ENCODE peak calls at places on chromosomes 16 and 17, in five cellular contexts. One of them, this sample, is unnamed.

GRCh38 chr17:44362056-44362355 is 1.6 kb downstream of the FAM171A2 start:
- DNase-seq in HCEC 1CT: no peak
- DNase-seq in epithelial cell of esophagus: no peak
- DNase-seq in GM12891: no peak
- DNase-seq in iris pigment epithelial cell: no peak
- DNase-seq in this sample: no peak

GRCh38 chr17:74744714-74745547 is 3.5 kb upstream of the NHERF1 start:
- DNase-seq in GM12891: no peak
- DNase-seq in epithelial cell of esophagus: peak; percentile 74
- DNase-seq in HCEC 1CT: peak; percentile 51
- DNase-seq in iris pigment epithelial cell: no peak
- DNase-seq in this sample: no peak

GRCh38 chr16:86086471-86086870 is 187.5 kb downstream of the IRF8 start:
- DNase-seq in epithelial cell of esophagus: no peak
- DNase-seq in HCEC 1CT: no peak
- DNase-seq in GM12891: no peak
- DNase-seq in iris pigment epithelial cell: no peak
- DNase-seq in this sample: no peak

GRCh38 chr16:9523994-9524393 is 432.6 kb downstream of the HAPSTR1 start:
- DNase-seq in iris pigment epithelial cell: no peak
- DNase-seq in GM12891: no peak
- DNase-seq in epithelial cell of esophagus: no peak
- DNase-seq in HCEC 1CT: no peak
- DNase-seq in this sample: no peak

GRCh38 chr17:42424991-42425610 is 2.0 kb upstream of the CAVIN1 start:
- DNase-seq in HCEC 1CT: no peak
- DNase-seq in iris pigment epithelial cell: no peak
- DNase-seq in epithelial cell of esophagus: no peak
- DNase-seq in GM12891: no peak
- DNase-seq in this sample: no peak

GRCh38 chr17:71966459-71967313 is 154.1 kb upstream of the SOX9 start:
- DNase-seq in epithelial cell of esophagus: peak; percentile 33
- DNase-seq in iris pigment epithelial cell: no peak
- DNase-seq in GM12891: no peak
- DNase-seq in HCEC 1CT: no peak
- DNase-seq in this sample: no peak

GRCh38 chr17:50212121-50212843 is 10.9 kb upstream of the COL1A1 start:
- DNase-seq in GM12891: no peak
- DNase-seq in epithelial cell of esophagus: no peak
- DNase-seq in iris pigment epithelial cell: peak; percentile 17
- DNase-seq in HCEC 1CT: peak; percentile 83
- DNase-seq in this sample: peak; percentile 64

GRCh38 chr16:14181371-14182050 is 110.4 kb downstream of the MRTFB start:
- DNase-seq in GM12891: no peak
- DNase-seq in epithelial cell of esophagus: peak; percentile 89
- DNase-seq in HCEC 1CT: peak; percentile 95
- DNase-seq in iris pigment epithelial cell: peak; percentile 93
- DNase-seq in this sample: peak; percentile 22

GRCh38 chr17:3879591-3880417 is 13.0 kb downstream of the CAMKK1 start:
- DNase-seq in iris pigment epithelial cell: no peak
- DNase-seq in HCEC 1CT: no peak
- DNase-seq in GM12891: no peak
- DNase-seq in epithelial cell of esophagus: no peak
- DNase-seq in this sample: no peak

GRCh38 chr16:68644715-68645493 is at the start of gene CDH3:
- DNase-seq in GM12891: peak; percentile 28
- DNase-seq in epithelial cell of esophagus: peak; percentile 95
- DNase-seq in iris pigment epithelial cell: no peak
- DNase-seq in HCEC 1CT: no peak
- DNase-seq in this sample: no peak

GRCh38 chr16:58129097-58129936 is at the start of gene CFAP20:
- DNase-seq in iris pigment epithelial cell: peak; percentile 100
- DNase-seq in HCEC 1CT: peak; percentile 100
- DNase-seq in GM12891: peak; percentile 74
- DNase-seq in epithelial cell of esophagus: peak; percentile 100
- DNase-seq in this sample: peak; percentile 100

GRCh38 chr17:12536472-12536871 is 129.2 kb upstream of the MYOCD start:
- DNase-seq in HCEC 1CT: peak; percentile 74
- DNase-seq in GM12891: no peak
- DNase-seq in iris pigment epithelial cell: peak; percentile 58
- DNase-seq in epithelial cell of esophagus: peak; percentile 59
- DNase-seq in this sample: no peak

GRCh38 chr16:2149630-2150417 is 1.4 kb downstream of the RAB26 start:
- DNase-seq in HCEC 1CT: no peak
- DNase-seq in iris pigment epithelial cell: no peak
- DNase-seq in epithelial cell of esophagus: peak; percentile 22
- DNase-seq in GM12891: no peak
- DNase-seq in this sample: no peak

GRCh38 chr17:5537251-5537650 is 47.1 kb downstream of the NLRP1 start:
- DNase-seq in HCEC 1CT: no peak
- DNase-seq in iris pigment epithelial cell: peak; percentile 9
- DNase-seq in epithelial cell of esophagus: no peak
- DNase-seq in GM12891: no peak
- DNase-seq in this sample: no peak

GRCh38 chr16:74991593-74992403 is 6.9 kb upstream of the WDR59 start:
- DNase-seq in iris pigment epithelial cell: no peak
- DNase-seq in GM12891: no peak
- DNase-seq in HCEC 1CT: no peak
- DNase-seq in epithelial cell of esophagus: no peak
- DNase-seq in this sample: no peak

GRCh38 chr16:57528499-57529323 is 7.7 kb downstream of the CCDC102A start:
- DNase-seq in epithelial cell of esophagus: peak; percentile 34
- DNase-seq in iris pigment epithelial cell: no peak
- DNase-seq in GM12891: no peak
- DNase-seq in HCEC 1CT: no peak
- DNase-seq in this sample: no peak

GRCh38 chr17:77280304-77280910 is 139.6 kb downstream of the SEC14L1 start:
- DNase-seq in GM12891: no peak
- DNase-seq in iris pigment epithelial cell: peak; percentile 41
- DNase-seq in epithelial cell of esophagus: peak; percentile 94
- DNase-seq in HCEC 1CT: peak; percentile 97
- DNase-seq in this sample: no peak

GRCh38 chr17:41739661-41740352 is 5.4 kb upstream of the HAP1 start:
- DNase-seq in epithelial cell of esophagus: peak; percentile 93
- DNase-seq in iris pigment epithelial cell: peak; percentile 8
- DNase-seq in HCEC 1CT: peak; percentile 59
- DNase-seq in GM12891: no peak
- DNase-seq in this sample: no peak

GRCh38 chr16:35252356-35252936 is 1793.0 kb downstream of the TP53TG3F start:
- DNase-seq in GM12891: no peak
- DNase-seq in iris pigment epithelial cell: peak; percentile 7
- DNase-seq in epithelial cell of esophagus: peak; percentile 2
- DNase-seq in HCEC 1CT: no peak
- DNase-seq in this sample: no peak

GRCh38 chr17:49676276-49676868 is 1.5 kb downstream of the SPOP start:
- DNase-seq in iris pigment epithelial cell: peak; percentile 55
- DNase-seq in epithelial cell of esophagus: no peak
- DNase-seq in HCEC 1CT: peak; percentile 55
- DNase-seq in GM12891: peak; percentile 68
- DNase-seq in this sample: no peak

GRCh38 chr17:56099649-56100048 is 53.6 kb upstream of the ANKFN1 start:
- DNase-seq in HCEC 1CT: no peak
- DNase-seq in epithelial cell of esophagus: no peak
- DNase-seq in iris pigment epithelial cell: no peak
- DNase-seq in GM12891: no peak
- DNase-seq in this sample: no peak

GRCh38 chr17:29612404-29613370 is 10.0 kb downstream of the CORO6 start:
- DNase-seq in HCEC 1CT: no peak
- DNase-seq in GM12891: no peak
- DNase-seq in epithelial cell of esophagus: no peak
- DNase-seq in iris pigment epithelial cell: no peak
- DNase-seq in this sample: no peak

GRCh38 chr17:76441681-76442340 is 11.1 kb downstream of the UBE2O start:
- DNase-seq in epithelial cell of esophagus: no peak
- DNase-seq in iris pigment epithelial cell: no peak
- DNase-seq in GM12891: no peak
- DNase-seq in HCEC 1CT: no peak
- DNase-seq in this sample: no peak

GRCh38 chr16:47568355-47568754 is 107.2 kb downstream of the PHKB start:
- DNase-seq in GM12891: no peak
- DNase-seq in iris pigment epithelial cell: no peak
- DNase-seq in HCEC 1CT: no peak
- DNase-seq in epithelial cell of esophagus: no peak
- DNase-seq in this sample: no peak

GRCh38 chr17:382644-383533 is 30.3 kb upstream of the RPH3AL start:
- DNase-seq in HCEC 1CT: no peak
- DNase-seq in epithelial cell of esophagus: peak; percentile 18
- DNase-seq in iris pigment epithelial cell: peak; percentile 77
- DNase-seq in GM12891: no peak
- DNase-seq in this sample: peak; percentile 6

GRCh38 chr16:88691924-88692560 is 5.7 kb upstream of the SNAI3 start:
- DNase-seq in HCEC 1CT: no peak
- DNase-seq in GM12891: no peak
- DNase-seq in epithelial cell of esophagus: no peak
- DNase-seq in iris pigment epithelial cell: no peak
- DNase-seq in this sample: no peak

GRCh38 chr17:35617505-35617904 is 30.4 kb downstream of the AP2B1 start:
- DNase-seq in iris pigment epithelial cell: no peak
- DNase-seq in HCEC 1CT: no peak
- DNase-seq in GM12891: no peak
- DNase-seq in epithelial cell of esophagus: no peak
- DNase-seq in this sample: no peak

GRCh38 chr16:27455700-27456099 is 53.7 kb downstream of the IL21R start:
- DNase-seq in iris pigment epithelial cell: peak; percentile 47
- DNase-seq in epithelial cell of esophagus: peak; percentile 71
- DNase-seq in HCEC 1CT: no peak
- DNase-seq in GM12891: no peak
- DNase-seq in this sample: no peak

GRCh38 chr17:8532021-8532420 is 96.3 kb downstream of the NDEL1 start:
- DNase-seq in iris pigment epithelial cell: peak; percentile 43
- DNase-seq in HCEC 1CT: no peak
- DNase-seq in epithelial cell of esophagus: peak; percentile 14
- DNase-seq in GM12891: no peak
- DNase-seq in this sample: no peak

GRCh38 chr17:30219833-30220232 is 15.7 kb downstream of the SLC6A4 start:
- DNase-seq in HCEC 1CT: no peak
- DNase-seq in GM12891: no peak
- DNase-seq in iris pigment epithelial cell: no peak
- DNase-seq in epithelial cell of esophagus: no peak
- DNase-seq in this sample: no peak

GRCh38 chr16:24689128-24689527 is 40.3 kb upstream of the TNRC6A start:
- DNase-seq in iris pigment epithelial cell: peak; percentile 68
- DNase-seq in HCEC 1CT: peak; percentile 67
- DNase-seq in epithelial cell of esophagus: peak; percentile 68
- DNase-seq in GM12891: no peak
- DNase-seq in this sample: no peak

This sample was measured in retinal pigment epithelial cell.